ENCODE peak calls at places on chromosomes 6 and 20, in seven cellular contexts. E is G401; B is H7; X is glutamatergic neuron; G is lower leg skin; L is mucosa of gallbladder; U is naive thymus-derived CD8-positive, alpha-beta T cell. C is an unnamed sample.

GRCh38 chr6:148935705-148936306 is 189.0 kb downstream of the UST start:
- DNase-seq in L (no peak), X (no peak), U (no peak), E (no peak), G (no peak), B (no peak), C (peak; percentile 64)

GRCh38 chr6:35896228-35896627 is 24.7 kb downstream of the SRPK1 start:
- DNase-seq in B (no peak), U (no peak), X (no peak), G (no peak), L (no peak), E (no peak), C (no peak)

GRCh38 chr6:43254138-43254817 is 11.0 kb downstream of the TTBK1 start:
- DNase-seq in L (no peak), E (no peak), G (no peak), U (no peak), X (no peak), B (no peak), C (no peak)

GRCh38 chr6:108363756-108364356 is 69.0 kb downstream of the AFG1L start:
- DNase-seq in L (no peak), X (no peak), E (no peak), G (no peak), B (no peak), U (no peak), C (peak; percentile 14)

GRCh38 chr6:148854086-148854485 is 107.3 kb downstream of the UST start:
- DNase-seq in E (peak; percentile 82), B (no peak), X (no peak), L (no peak), U (no peak), G (no peak), C (peak; percentile 56)

GRCh38 chr6:38938741-38939140 is 109.8 kb upstream of the GLP1R start:
- DNase-seq in U (no peak), L (no peak), X (no peak), B (no peak), E (no peak), G (no peak), C (no peak)

GRCh38 chr20:44643596-44644383 is 7.7 kb downstream of the ADA start:
- DNase-seq in B (peak; percentile 73), L (no peak), X (no peak), E (no peak), G (peak; percentile 34), U (no peak), C (peak; percentile 88)

GRCh38 chr6:145729887-145730286 is 5.4 kb downstream of the EPM2A start:
- DNase-seq in G (no peak), X (no peak), L (no peak), U (no peak), E (no peak), B (no peak), C (no peak)

GRCh38 chr6:92292067-92292466 is 1127.3 kb downstream of the EPHA7 start:
- DNase-seq in U (no peak), L (no peak), G (no peak), E (no peak), B (no peak), X (no peak), C (no peak)

GRCh38 chr6:97674802-97675201 is 391.8 kb upstream of the MMS22L start:
- DNase-seq in E (no peak), G (no peak), L (no peak), U (no peak), B (no peak), X (no peak), C (no peak)

GRCh38 chr20:45828589-45828988 is 1.5 kb upstream of the TNNC2 start:
- DNase-seq in U (no peak), E (no peak), B (peak; percentile 28), X (no peak), L (no peak), G (no peak), C (no peak)

GRCh38 chr6:25699649-25700048 is 47.6 kb downstream of the SCGN start:
- DNase-seq in G (no peak), X (no peak), B (no peak), L (no peak), E (no peak), U (no peak), C (no peak)